ENCODE peak calls at places on chromosomes 7 and 10, in five cellular contexts. R is astrocyte of the spinal cord; E is stimulated activated naive B cell treated with anti-CD40 and anti-IgM and Interleukin-4, amounts not matched to agents 10 μg/mL and 1 μg/mL and 100 μg/mL, for 72 hours; V is NCI-H2029; F is thyroid gland. Z is an unnamed sample.
A peak's percentile ranks its signal among the peaks of the same experiment; 100 is the strongest.

GRCh38 chr7:104790440-104790839 is 223.6 kb upstream of the KMT2E start:
- DNase-seq in R (no peak), E (no peak), V (no peak), F (no peak), Z (peak; percentile 5)

GRCh38 chr10:114131094-114131493 is 42.9 kb downstream of the CCDC186 start:
- DNase-seq in R (no peak), E (no peak), V (no peak), F (no peak), Z (no peak)

GRCh38 chr7:1674161-1675035 is 4.3 kb downstream of the ELFN1 start:
- DNase-seq in R (no peak), E (no peak), V (no peak), F (no peak), Z (no peak)

GRCh38 chr10:62738916-62739315 is 65.6 kb upstream of the ADO start:
- DNase-seq in R (no peak), E (no peak), V (no peak), F (no peak), Z (peak; percentile 76)

GRCh38 chr10:116699049-116699782 is 43.1 kb downstream of the HSPA12A start:
- DNase-seq in R (no peak), E (no peak), V (no peak), F (no peak), Z (no peak)

GRCh38 chr7:30246392-30246791 is 38.0 kb upstream of the ZNRF2 start:
- DNase-seq in R (no peak), E (no peak), V (no peak), F (no peak), Z (no peak)

GRCh38 chr7:1050254-1050906 is 6.0 kb downstream of the GPR146 start:
- DNase-seq in R (no peak), E (no peak), V (no peak), F (no peak), Z (no peak)

GRCh38 chr10:96632974-96633373 is 46.2 kb upstream of the TM9SF3 start:
- DNase-seq in R (no peak), E (no peak), V (peak; percentile 36), F (peak; percentile 65), Z (no peak)